ENCODE peak calls at places on chromosomes 1 and 21, in six cellular contexts. L is tibial nerve; B is OCI-LY7; H is adrenal gland; D is fibroblast of mammary gland; I is CD8-positive, alpha-beta T cell. M is an unnamed sample.

GRCh38 chr1:22700121-22700520 is 10.5 kb upstream of the EPHB2 start:
- DNase-seq in L (no peak), B (no peak), H (no peak), D (no peak), I (no peak), M (no peak)

GRCh38 chr1:63983391-63984256 is 209.8 kb downstream of the ROR1 start:
- DNase-seq in L (no peak), B (no peak), H (no peak), D (no peak), I (no peak), M (no peak)

GRCh38 chr1:32151319-32151787 is 28.1 kb upstream of the TXLNA start:
- DNase-seq in L (no peak), B (no peak), H (no peak), D (peak), I (no peak), M (peak)

GRCh38 chr1:215269955-215270354 is 187.4 kb downstream of the KCNK2 start:
- DNase-seq in L (no peak), B (no peak), H (no peak), D (no peak), I (no peak), M (no peak)

GRCh38 chr1:220884109-220884980 is 5.1 kb downstream of the HLX start:
- DNase-seq in L (no peak), B (no peak), H (no peak), D (no peak), I (no peak), M (no peak)

GRCh38 chr1:12696658-12697057 is 19.3 kb upstream of the AADACL3 start:
- DNase-seq in L (no peak), B (no peak), H (no peak), D (no peak), I (no peak), M (no peak)

GRCh38 chr1:56095924-56096655 is 483.3 kb downstream of the PLPP3 start:
- DNase-seq in L (peak), B (no peak), H (no peak), D (peak), I (no peak), M (peak)

GRCh38 chr1:119784127-119784781 is 15.5 kb upstream of the HMGCS2 start:
- DNase-seq in L (peak), B (no peak), H (no peak), D (peak), I (no peak), M (peak)

GRCh38 chr1:33272509-33272908 is 16.2 kb downstream of the ZNF362 start:
- DNase-seq in L (no peak), B (no peak), H (no peak), D (no peak), I (no peak), M (no peak)

GRCh38 chr1:172489847-172490246 is 43.1 kb upstream of the SUCO start:
- DNase-seq in L (no peak), B (no peak), H (no peak), D (no peak), I (no peak), M (peak)

GRCh38 chr1:72281144-72281543 is 1.2 kb downstream of the NEGR1 start:
- DNase-seq in L (no peak), B (no peak), H (no peak), D (peak), I (no peak), M (no peak)

GRCh38 chr1:66295821-66296220 is 238.1 kb upstream of the SGIP1 start:
- DNase-seq in L (no peak), B (no peak), H (no peak), D (no peak), I (no peak), M (no peak)

GRCh38 chr1:206122686-206123085 is 5.5 kb upstream of the AVPR1B start:
- DNase-seq in L (no peak), B (no peak), H (no peak), D (no peak), I (no peak), M (no peak)

GRCh38 chr21:24225432-24225831 is 1381.8 kb downstream of the MRPL39 start:
- DNase-seq in L (no peak), B (no peak), H (no peak), D (peak), I (no peak), M (peak)

GRCh38 chr1:89454845-89455521 is 69.6 kb upstream of the LRRC8B start:
- DNase-seq in L (peak), B (peak), H (peak), D (peak), I (peak), M (peak)

GRCh38 chr1:30005972-30006619 is 717.3 kb downstream of the MATN1 start:
- DNase-seq in L (no peak), B (no peak), H (no peak), D (no peak), I (no peak), M (no peak)

GRCh38 chr1:7471836-7472235 is 299.3 kb upstream of the VAMP3 start:
- DNase-seq in L (no peak), B (no peak), H (no peak), D (peak), I (no peak), M (no peak)

GRCh38 chr1:218717611-218718010 is 372.5 kb downstream of the TGFB2 start:
- DNase-seq in L (no peak), B (no peak), H (no peak), D (peak), I (no peak), M (peak)

GRCh38 chr1:5628416-5628815 is 363.8 kb downstream of the NPHP4 start:
- DNase-seq in L (no peak), B (no peak), H (no peak), D (no peak), I (no peak), M (no peak)

GRCh38 chr1:226743259-226743658 is 4.2 kb upstream of the ITPKB start:
- DNase-seq in L (no peak), B (no peak), H (no peak), D (no peak), I (no peak), M (no peak)

GRCh38 chr1:173009597-173009996 is 41.1 kb downstream of the TNFSF18 start:
- DNase-seq in L (peak), B (no peak), H (no peak), D (peak), I (no peak), M (peak)

GRCh38 chr1:54479251-54479650 is 68.8 kb upstream of the ACOT11 start:
- DNase-seq in L (no peak), B (no peak), H (no peak), D (no peak), I (no peak), M (no peak)

GRCh38 chr1:54476231-54477109 is 70.3 kb upstream of the SSBP3 start:
- DNase-seq in L (no peak), B (no peak), H (no peak), D (no peak), I (no peak), M (peak)

GRCh38 chr1:54474500-54475235 is 68.5 kb upstream of the SSBP3 start:
- DNase-seq in L (no peak), B (no peak), H (no peak), D (no peak), I (peak), M (no peak)

GRCh38 chr1:54477153-54477561 is 70.9 kb upstream of the ACOT11 start:
- DNase-seq in L (no peak), B (peak), H (no peak), D (no peak), I (no peak), M (no peak)

DNA sequence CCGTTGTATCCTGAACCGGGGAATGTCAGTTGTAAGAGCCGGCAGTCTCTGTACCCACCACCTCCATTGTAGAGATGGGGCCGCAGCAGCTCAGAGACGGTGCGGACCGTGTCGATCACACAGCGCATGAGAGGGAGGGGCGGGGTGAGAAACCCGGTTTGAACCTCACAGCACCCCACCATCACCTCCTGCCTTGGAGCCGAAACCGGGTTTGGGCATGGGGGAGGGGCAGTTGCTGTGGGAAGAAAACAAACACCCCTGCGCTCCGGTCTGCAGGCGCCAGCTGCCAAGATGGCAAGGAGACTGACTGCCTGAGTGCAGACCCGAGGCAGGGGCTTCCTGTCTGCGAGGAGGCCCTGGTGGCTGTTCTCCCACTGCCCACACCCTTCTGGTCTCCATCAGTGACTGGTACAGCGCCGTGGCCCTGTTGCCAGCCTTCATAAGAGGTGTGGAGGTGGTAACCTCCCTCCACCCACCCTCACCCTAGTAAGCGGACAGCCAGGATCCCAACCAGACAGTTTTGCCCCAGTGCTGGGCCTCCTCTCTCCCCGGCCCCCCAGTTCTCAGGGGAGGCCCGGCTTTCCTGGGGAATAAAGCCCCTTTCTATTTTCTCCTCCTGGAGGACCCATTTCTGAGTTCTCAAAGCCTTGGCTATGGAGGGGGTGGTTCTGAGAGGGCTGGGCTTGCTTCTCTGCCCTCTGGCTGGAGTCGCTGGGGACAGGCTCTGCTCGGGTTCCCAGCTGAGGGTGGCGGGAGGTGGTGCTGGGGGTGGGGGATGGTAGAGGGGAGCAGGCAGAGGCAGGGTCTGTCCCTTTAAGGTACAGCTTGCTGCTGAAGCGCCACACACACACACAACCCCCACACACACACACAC is 69.4 kb upstream of the SSBP3 start:
- DNase-seq in L (no peak), B (no peak), H (no peak), D (no peak), I (peak), M (no peak)
- H3K4me3 ChIP-seq in L (peak), B (no peak), H (no peak), D (no peak), I (peak), M (no peak)

GRCh38 chr1:87424541-87424940 is 95.9 kb downstream of the LMO4 start:
- DNase-seq in L (no peak), B (no peak), H (no peak), D (no peak), I (no peak), M (no peak)

GRCh38 chr1:87418048-87418447 is 89.4 kb downstream of the LMO4 start:
- DNase-seq in L (peak), B (no peak), H (no peak), D (no peak), I (no peak), M (no peak)

GRCh38 chr1:87421809-87422208 is 93.1 kb downstream of the LMO4 start:
- DNase-seq in L (no peak), B (no peak), H (no peak), D (no peak), I (no peak), M (no peak)
- H3K4me3 ChIP-seq in L (no peak), B (no peak), H (no peak), D (no peak), I (no peak), M (no peak)

DNA sequence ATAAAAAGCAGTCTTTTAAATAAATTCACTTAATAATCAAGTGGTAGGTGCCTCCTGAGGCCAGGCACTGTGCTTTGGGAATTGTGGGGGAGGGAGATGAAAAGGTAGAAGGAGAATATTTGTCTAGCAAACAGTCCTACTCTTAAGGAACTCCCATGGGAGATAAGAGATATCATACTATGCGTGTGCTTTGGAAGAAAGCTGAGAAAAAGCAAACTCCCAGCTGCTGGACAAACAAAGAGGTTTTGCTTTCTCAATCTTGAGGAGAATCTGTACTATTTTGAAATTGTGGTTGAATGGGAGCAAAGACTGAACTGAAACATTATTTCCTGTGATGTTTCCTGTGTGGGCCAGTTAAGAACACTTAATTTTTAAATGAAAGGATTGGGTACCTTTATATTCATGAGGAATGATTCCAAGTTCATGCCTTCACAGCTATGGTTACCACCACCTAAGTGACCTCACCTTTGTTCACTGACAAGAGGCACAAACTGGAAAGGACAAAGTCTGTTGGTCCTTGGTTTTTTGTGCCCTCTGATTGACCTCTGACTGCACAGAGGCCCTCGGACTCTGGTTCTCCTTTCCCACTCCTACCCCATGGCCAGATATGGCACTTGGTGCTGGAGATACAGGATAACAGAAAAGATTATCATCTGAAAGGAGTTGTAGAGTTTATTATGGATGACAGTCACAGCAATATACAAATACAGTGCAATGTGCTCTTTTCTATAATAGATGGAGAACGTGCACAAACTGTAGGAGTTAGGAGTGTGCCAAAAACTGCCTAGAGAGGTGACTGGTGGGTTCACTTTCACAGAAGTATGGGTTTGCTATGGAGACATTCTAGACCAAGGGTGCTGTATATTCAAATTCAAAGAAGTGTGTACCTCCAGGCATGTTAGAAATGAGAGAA is 1.6 kb downstream of the CD53 start:
- DNase-seq in L (no peak), B (peak), H (no peak), D (no peak), I (no peak), M (peak)
- H3K4me3 ChIP-seq in L (peak), B (peak), H (no peak), D (no peak), I (peak), M (no peak)

GRCh38 chr1:17538428-17539130 is 919 bp upstream of the ARHGEF10L start:
- DNase-seq in L (no peak), B (no peak), H (no peak), D (no peak), I (no peak), M (no peak)
- H3K4me3 ChIP-seq in L (no peak), B (no peak), H (no peak), D (no peak), I (no peak), M (no peak)

DNA sequence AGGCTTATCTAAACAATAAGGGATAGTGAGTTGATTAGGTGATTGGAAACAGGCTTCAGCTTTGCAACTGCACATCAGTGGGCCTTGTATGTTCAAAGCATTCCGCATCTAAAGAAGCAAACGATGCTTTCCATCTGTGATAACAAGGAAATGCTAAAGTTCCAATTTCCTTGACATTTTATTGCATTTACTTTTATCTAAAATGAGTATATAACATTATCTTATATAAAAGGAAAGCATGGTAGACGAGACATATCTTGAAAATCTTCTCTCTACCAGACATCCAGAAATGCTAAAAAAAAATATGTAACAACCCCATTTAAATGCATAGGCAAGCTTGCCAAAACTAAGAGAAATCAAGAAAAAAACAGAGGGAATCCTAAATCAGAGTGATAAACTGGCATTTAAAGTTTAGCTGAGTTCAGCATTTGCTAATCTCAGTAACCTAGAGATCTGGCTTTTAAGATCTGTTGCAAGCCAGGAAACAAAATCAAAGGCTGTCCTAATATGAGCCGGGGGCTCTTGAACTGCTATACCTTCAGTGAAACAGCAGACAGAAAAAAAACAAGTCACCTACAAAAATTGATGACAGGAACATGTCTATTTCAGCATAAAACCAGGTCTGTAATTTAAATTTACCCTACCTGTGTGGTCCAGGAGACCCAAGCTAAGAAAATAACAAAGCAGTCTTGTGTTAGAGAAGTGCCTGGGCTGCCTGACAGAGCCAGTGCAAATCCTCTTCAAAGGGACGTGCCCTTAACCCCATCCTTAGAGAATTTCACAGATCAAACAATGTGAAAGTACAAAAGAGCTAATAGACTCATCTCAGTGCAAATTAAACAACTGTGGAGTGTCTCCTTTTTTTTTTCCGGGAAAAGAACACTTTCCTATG is 3.1 kb upstream of the RGS13 start:
- DNase-seq in L (no peak), B (peak), H (no peak), D (no peak), I (no peak), M (no peak)
- H3K4me3 ChIP-seq in L (no peak), B (peak), H (no peak), D (no peak), I (no peak), M (no peak)

DNA sequence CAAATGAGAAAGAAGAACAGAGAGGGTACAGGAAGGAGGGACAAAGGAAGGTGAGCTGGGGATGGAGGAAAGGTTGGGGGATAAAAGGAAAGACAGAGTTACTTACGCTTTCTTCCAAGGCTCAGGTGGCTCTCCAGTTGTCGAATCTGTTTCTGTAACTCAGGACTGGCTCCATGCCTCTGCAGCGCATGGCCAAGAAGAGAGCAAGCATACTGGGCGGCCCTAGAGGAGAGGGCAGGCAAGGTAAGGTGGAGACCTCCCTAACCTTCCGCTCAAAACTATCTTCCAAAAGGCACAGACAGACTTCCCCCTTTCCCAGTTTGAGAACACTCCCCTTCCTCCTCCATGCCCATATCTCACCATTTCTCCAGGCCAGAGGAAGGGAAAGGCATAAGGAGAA is 922 bp downstream of the PEX11B start:
- DNase-seq in L (no peak), B (no peak), H (no peak), D (no peak), I (no peak), M (no peak)
- H3K4me3 ChIP-seq in L (peak), B (peak), H (peak), D (peak), I (peak), M (peak)

GRCh38 chr1:10708807-10709523 is 87.5 kb downstream of the CASZ1 start:
- DNase-seq in L (no peak), B (no peak), H (no peak), D (no peak), I (no peak), M (no peak)
- H3K4me3 ChIP-seq in L (no peak), B (no peak), H (no peak), D (no peak), I (no peak), M (no peak)

DNA sequence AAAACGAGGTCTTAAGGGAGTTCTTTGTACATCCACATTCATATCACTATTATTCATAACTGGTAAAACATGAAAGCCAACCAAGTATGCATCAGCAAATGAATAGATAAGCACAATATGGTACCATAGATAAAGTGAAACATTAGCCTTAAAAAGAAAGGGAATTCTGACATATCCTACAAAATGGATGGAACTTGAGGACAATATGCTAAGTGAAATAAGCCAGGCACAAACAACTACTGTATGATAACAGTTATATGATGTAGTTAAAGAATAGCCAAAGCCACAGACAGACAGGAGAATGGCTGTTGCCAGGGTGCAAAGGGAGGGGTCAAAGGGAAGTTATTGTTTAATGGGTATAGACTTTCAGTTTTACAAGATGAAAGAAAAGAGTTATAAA is 148.9 kb downstream of the EIF4G3 start:
- DNase-seq in L (no peak), B (no peak), H (no peak), D (no peak), I (no peak), M (peak)
- H3K4me3 ChIP-seq in L (no peak), B (no peak), H (no peak), D (no peak), I (no peak), M (no peak)

GRCh38 chr1:41401899-41402298 is 40.7 kb downstream of the FOXO6 start:
- DNase-seq in L (no peak), B (no peak), H (no peak), D (no peak), I (no peak), M (no peak)

GRCh38 chr1:41407666-41408252 is 46.5 kb downstream of the FOXO6 start:
- DNase-seq in L (no peak), B (no peak), H (no peak), D (no peak), I (no peak), M (no peak)

GRCh38 chr1:41408691-41409090 is 47.5 kb downstream of the FOXO6 start:
- DNase-seq in L (no peak), B (no peak), H (no peak), D (no peak), I (no peak), M (no peak)

GRCh38 chr1:41400235-41400634 is 39.0 kb downstream of the FOXO6 start:
- DNase-seq in L (no peak), B (no peak), H (no peak), D (no peak), I (no peak), M (no peak)

GRCh38 chr1:41404308-41404755 is 43.1 kb downstream of the FOXO6 start:
- DNase-seq in L (no peak), B (peak), H (no peak), D (no peak), I (no peak), M (peak)
- H3K4me3 ChIP-seq in L (no peak), B (no peak), H (no peak), D (no peak), I (no peak), M (no peak)

M was measured in fibroblast of pulmonary artery.